ENCODE peak calls at places on chromosomes 12 and 14, in ten cellular contexts. V, U, W, H, D, O, Q, K, R and N are unnamed samples.

GRCh38 chr12:46764005-46764404 is 61.8 kb downstream of the SLC38A4 start:
- DNase-seq in U (no peak), W (no peak), V (no peak), O (no peak), R (no peak), Q (no peak), K (no peak), D (no peak), H (no peak), N (no peak)

GRCh38 chr14:21025374-21026151 is 702 bp upstream of the NDRG2 start:
- DNase-seq in Q (peak; percentile 84), R (no peak), W (peak; percentile 71), D (no peak), K (peak; percentile 94), U (no peak), H (no peak), V (no peak), O (peak; percentile 77), N (no peak)

GRCh38 chr14:91041450-91041849 is 19.0 kb downstream of the RPS6KA5 start:
- DNase-seq in K (no peak), Q (no peak), O (no peak), W (no peak), U (no peak), H (no peak), V (no peak), D (no peak), R (no peak), N (no peak)

GRCh38 chr12:128388461-128388921 is 121.5 kb downstream of the TMEM132C start:
- DNase-seq in O (no peak), V (no peak), R (no peak), W (no peak), H (no peak), Q (peak; percentile 19), U (no peak), D (no peak), K (peak; percentile 27), N (no peak)

GRCh38 chr14:65910108-65910507 is 497.6 kb downstream of the FUT8 start:
- DNase-seq in V (peak; percentile 10), H (peak; percentile 0), O (no peak), D (no peak), U (no peak), Q (no peak), K (no peak), R (peak; percentile 4), W (no peak), N (no peak)

GRCh38 chr12:122981036-122981471 is 573 bp downstream of the ARL6IP4 start:
- DNase-seq in K (peak; percentile 42), D (no peak), U (no peak), O (no peak), Q (no peak), R (no peak), V (no peak), W (no peak), H (no peak), N (no peak)

GRCh38 chr14:70887207-70888150 is 19.8 kb upstream of the PCNX1 start:
- DNase-seq in H (peak; percentile 94), W (no peak), D (no peak), Q (no peak), V (no peak), K (no peak), R (no peak), O (no peak), U (no peak), N (no peak)

GRCh38 chr12:104521731-104522130 is 65.0 kb downstream of the CHST11 start:
- DNase-seq in Q (no peak), R (no peak), U (no peak), K (no peak), W (no peak), V (no peak), H (peak; percentile 31), O (no peak), D (no peak), N (no peak)

GRCh38 chr14:65101631-65102440 is 481 bp downstream of the MAX start:
- DNase-seq in R (no peak), H (no peak), D (no peak), V (no peak), K (peak; percentile 61), W (peak; percentile 58), O (no peak), Q (no peak), U (no peak), N (no peak)

GRCh38 chr12:59372971-59373370 is 222.9 kb upstream of the SLC16A7 start:
- DNase-seq in W (no peak), U (no peak), O (no peak), R (no peak), Q (no peak), H (peak; percentile 40), V (no peak), D (no peak), K (no peak), N (no peak)

GRCh38 chr14:69037790-69038448 is 58.8 kb upstream of the ACTN1 start:
- DNase-seq in R (no peak), H (peak; percentile 25), V (no peak), U (no peak), O (no peak), D (no peak), Q (no peak), K (no peak), W (no peak), N (no peak)

GRCh38 chr12:40738856-40739255 is 46.6 kb downstream of the CNTN1 start:
- DNase-seq in U (no peak), V (no peak), O (no peak), H (no peak), D (no peak), W (no peak), Q (no peak), K (no peak), R (no peak), N (no peak)

GRCh38 chr14:68780358-68781160 is 12.3 kb downstream of the ZFP36L1 start:
- DNase-seq in D (no peak), V (no peak), U (no peak), Q (peak; percentile 50), K (peak; percentile 74), R (no peak), O (no peak), H (peak; percentile 61), W (no peak), N (no peak)

DNA sequence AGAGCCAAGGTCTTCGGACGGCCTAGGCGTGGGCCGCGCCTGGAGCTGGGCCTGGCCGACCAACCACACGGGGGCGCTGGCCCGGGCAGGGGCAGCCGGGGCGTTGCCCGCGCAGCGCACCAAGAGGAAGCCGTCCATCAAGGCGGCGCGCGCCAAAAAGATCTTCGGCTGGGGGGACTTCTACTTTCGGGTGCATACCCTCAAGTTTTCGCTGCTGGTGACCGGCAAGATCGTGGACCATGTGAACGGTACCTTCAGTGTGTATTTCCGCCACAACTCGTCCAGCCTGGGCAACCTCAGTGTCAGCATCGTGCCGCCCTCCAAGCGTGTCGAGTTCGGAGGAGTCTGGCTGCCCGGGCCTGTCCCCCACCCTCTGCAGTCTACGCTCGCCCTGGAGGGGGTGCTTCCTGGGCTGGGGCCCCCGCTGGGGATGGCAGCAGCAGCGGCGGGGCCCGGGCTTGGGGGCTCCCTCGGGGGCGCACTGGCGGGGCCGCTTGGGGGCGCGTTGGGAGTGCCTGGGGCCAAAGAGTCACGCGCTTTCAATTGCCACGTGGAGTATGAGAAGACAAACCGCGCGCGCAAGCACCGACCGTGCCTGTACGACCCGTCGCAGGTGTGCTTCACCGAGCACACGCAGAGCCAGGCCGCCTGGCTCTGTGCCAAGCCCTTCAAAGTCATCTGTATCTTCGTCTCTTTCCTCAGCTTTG is 4.4 kb upstream of the SHMT2 start:
- DNase-seq in R (no peak), D (peak; percentile 71), H (peak; percentile 32), O (no peak), U (no peak), Q (no peak), W (peak; percentile 80), K (peak; percentile 29), V (no peak), N (no peak)
- TF ChIP-seq CTCF in R (peak; percentile 13), D (peak; percentile 59), H (peak; percentile 22), O (peak; percentile 55), U (no peak), Q (peak; percentile 43), W (peak; percentile 75), K (no peak), V (no peak), N (peak; percentile 86)

DNA sequence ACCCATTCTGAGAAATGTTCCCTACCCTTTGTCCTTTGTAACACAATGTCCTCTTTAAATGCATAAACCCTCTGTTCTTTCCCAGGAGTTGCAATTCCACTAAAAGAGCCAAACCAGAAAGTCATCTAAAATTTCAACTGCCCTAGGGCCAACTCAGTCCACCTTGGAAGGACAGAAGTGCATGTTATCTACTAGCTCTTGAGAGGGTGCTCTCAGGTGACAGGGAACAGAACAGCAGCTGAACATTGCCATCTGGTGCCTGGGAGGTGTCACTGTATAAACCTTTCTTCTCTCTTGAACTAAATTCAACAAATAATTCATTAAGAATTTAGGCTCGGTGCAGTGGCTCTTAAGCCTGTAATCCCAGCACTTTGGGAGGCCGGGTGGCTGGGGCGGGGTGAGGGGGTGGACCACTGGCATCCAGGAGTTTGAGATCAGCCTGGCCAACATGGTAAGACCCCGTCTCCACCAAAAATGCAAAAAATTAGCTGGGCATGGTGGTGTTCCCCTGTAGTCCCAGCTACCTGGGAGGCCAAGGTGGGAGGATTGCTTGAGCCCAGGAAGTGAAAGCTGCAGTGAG is 10.3 kb upstream of the FERMT2 start:
- DNase-seq in D (peak; percentile 73), U (peak; percentile 35), H (peak; percentile 76), W (no peak), R (no peak), Q (peak; percentile 29), K (peak; percentile 53), O (no peak), V (peak; percentile 73), N (peak; percentile 73)
- TF ChIP-seq CTCF in D (peak; percentile 36), U (peak; percentile 67), H (peak; percentile 65), W (peak; percentile 68), R (peak; percentile 60), Q (peak; percentile 73), K (peak; percentile 59), O (peak; percentile 66), V (peak; percentile 65), N (peak; percentile 56)

DNA sequence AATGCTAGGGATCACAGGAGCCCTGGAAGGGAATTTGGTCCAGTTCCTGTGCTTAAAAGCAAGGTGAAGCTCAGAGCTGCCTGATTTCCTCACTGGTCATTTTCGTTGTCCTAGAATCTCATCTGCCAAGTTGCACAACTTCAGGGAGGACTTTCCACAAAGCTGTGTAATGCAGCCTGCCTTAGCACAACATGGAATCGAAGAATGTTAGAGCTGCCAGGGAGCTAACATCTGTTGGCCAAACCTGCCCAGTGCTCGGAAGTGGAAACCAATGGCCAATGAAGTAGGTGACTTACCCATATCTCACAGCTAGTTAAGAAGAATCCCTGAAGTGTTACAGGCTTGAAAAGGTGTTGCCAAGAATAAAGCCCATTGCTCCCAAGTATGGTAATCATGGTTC is 79.9 kb upstream of the SSTR1 start:
- DNase-seq in O (no peak), H (peak; percentile 30), D (no peak), R (no peak), K (no peak), U (no peak), Q (no peak), V (no peak), W (no peak), N (no peak)
- TF ChIP-seq CTCF in O (no peak), H (no peak), D (no peak), R (no peak), K (no peak), U (no peak), Q (no peak), V (no peak), W (no peak), N (no peak)

DNA sequence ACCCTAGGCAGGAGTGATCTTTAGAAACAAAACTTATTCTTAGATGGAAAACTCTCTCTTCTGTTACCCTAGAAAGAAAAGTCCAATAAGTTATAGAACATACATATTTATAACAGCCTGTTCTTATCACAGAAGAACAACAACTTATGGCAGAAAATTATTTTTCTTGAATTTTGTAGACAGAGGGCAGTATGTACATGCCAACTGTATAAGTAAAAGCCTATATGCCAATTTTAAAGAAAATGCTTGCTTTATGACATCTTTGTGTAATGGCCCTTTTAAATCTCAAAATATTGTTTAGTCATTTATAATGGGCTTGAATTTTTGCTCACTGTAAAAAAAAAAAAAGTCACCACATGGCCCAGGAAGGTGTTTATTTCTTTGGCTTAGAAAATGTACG is 38.2 kb upstream of the GRIP1 start:
- DNase-seq in U (no peak), W (no peak), V (no peak), Q (no peak), K (no peak), R (no peak), O (no peak), H (no peak), D (no peak), N (no peak)
- TF ChIP-seq CTCF in U (no peak), W (no peak), V (no peak), Q (no peak), K (no peak), R (no peak), O (no peak), H (no peak), D (no peak), N (no peak)